ENCODE peak calls at places on chromosomes 1 and 21, in four cellular contexts. C is NCI-H1105, K is heart left ventricle, W is B cell. G is an unnamed sample.

GRCh38 chr1:154325583-154326545 is 539 bp downstream of the ATP8B2 start:
- DNase-seq in W (peak), C (no peak), K (peak), G (peak)

GRCh38 chr1:116571215-116571919 is 541 bp upstream of the CD58 start:
- DNase-seq in W (no peak), C (no peak), K (no peak), G (no peak)

GRCh38 chr1:115310821-115311220 is 27.2 kb downstream of the NGF start:
- DNase-seq in W (no peak), C (no peak), K (no peak), G (no peak)

GRCh38 chr1:241156231-241156965 is 200.6 kb downstream of the RGS7 start:
- DNase-seq in K (no peak), W (no peak), C (no peak), G (no peak)

GRCh38 chr1:16006552-16007485 is 2.8 kb downstream of the SRARP start:
- DNase-seq in C (no peak), K (no peak), W (no peak), G (no peak)

GRCh38 chr1:111032295-111032897 is 68.7 kb upstream of the LRIF1 start:
- DNase-seq in C (peak), K (no peak), W (peak), G (peak)

GRCh38 chr1:151819951-151820623 is 11.5 kb downstream of the RORC start:
- DNase-seq in C (no peak), K (no peak), W (no peak), G (no peak)

GRCh38 chr1:30916296-30916695 is 7.7 kb upstream of the SDC3 start:
- DNase-seq in C (no peak), W (no peak), K (peak), G (no peak)

GRCh38 chr1:37949524-37950152 is 2.8 kb upstream of the INPP5B start:
- DNase-seq in W (no peak), C (no peak), K (no peak), G (no peak)

GRCh38 chr1:205270764-205271163 is 43.0 kb downstream of the TMCC2 start:
- DNase-seq in K (no peak), C (no peak), W (no peak), G (peak)

GRCh38 chr1:211814313-211814712 is 16.2 kb downstream of the LPGAT1 start:
- DNase-seq in W (no peak), K (no peak), C (no peak), G (no peak)

GRCh38 chr1:67339623-67340343 is 32.1 kb downstream of the IL12RB2 start:
- DNase-seq in K (no peak), W (peak), C (no peak), G (no peak)

GRCh38 chr1:156051011-156051725 is 2.4 kb downstream of the UBQLN4 start:
- DNase-seq in K (no peak), C (no peak), W (no peak), G (no peak)

GRCh38 chr21:35984654-35985366 is 75.5 kb downstream of the SETD4 start:
- DNase-seq in C (no peak), K (no peak), W (no peak), G (no peak)

GRCh38 chr1:220274122-220274855 is 2.0 kb upstream of the RAB3GAP2 start:
- DNase-seq in W (no peak), C (no peak), K (no peak), G (no peak)

GRCh38 chr1:51192213-51192843 is 43.7 kb upstream of the RNF11 start:
- DNase-seq in C (peak), K (peak), W (peak), G (peak)

GRCh38 chr1:182586380-182586779 is 2.7 kb downstream of the RNASEL start:
- DNase-seq in K (no peak), W (no peak), C (no peak), G (no peak)

G was measured in frontal cortex.